ENCODE peak calls at places on chromosomes 7 and 10, in eight cellular contexts. Y is heart right ventricle, S is heart left ventricle, E is astrocyte of the spinal cord, M is tibial nerve, J is breast epithelium, D is fibroblast of lung, G is cardiac muscle cell. C is an unnamed sample.

GRCh38 chr10:74113546-74113945 is 37.1 kb downstream of the AP3M1 start:
- DNase-seq in G (no peak), M (no peak), J (no peak), S (no peak), E (no peak), Y (no peak), D (no peak), C (peak)

GRCh38 chr7:138449580-138449979 is 10.5 kb upstream of the TRIM24 start:
- DNase-seq in G (no peak), D (no peak), M (no peak), S (no peak), E (no peak), Y (no peak), J (no peak), C (no peak)

GRCh38 chr7:132941433-132941832 is 140.5 kb downstream of the CHCHD3 start:
- DNase-seq in D (no peak), M (no peak), E (no peak), G (no peak), S (no peak), J (no peak), Y (no peak), C (no peak)

GRCh38 chr10:70927221-70927943 is 39.0 kb upstream of the PCBD1 start:
- DNase-seq in D (no peak), S (no peak), Y (no peak), E (no peak), J (no peak), M (no peak), G (no peak), C (peak)

GRCh38 chr7:15305002-15305600 is 256.7 kb downstream of the AGMO start:
- DNase-seq in E (peak), G (peak), S (peak), M (peak), D (peak), Y (peak), J (no peak), C (peak)

GRCh38 chr7:35617076-35617475 is 77.9 kb downstream of the HERPUD2 start:
- DNase-seq in E (peak), G (peak), Y (no peak), J (no peak), D (peak), M (no peak), S (no peak), C (peak)

GRCh38 chr7:21542891-21543527 is at the start of gene DNAH11:
- DNase-seq in G (peak), E (peak), Y (peak), D (peak), J (no peak), M (no peak), S (peak), C (no peak)

GRCh38 chr10:58023341-58024073 is 244.2 kb downstream of the IPMK start:
- DNase-seq in G (no peak), E (peak), J (no peak), S (no peak), M (no peak), Y (no peak), D (peak), C (peak)

GRCh38 chr10:57849726-57850357 is 417.9 kb downstream of the IPMK start:
- DNase-seq in J (no peak), S (no peak), M (no peak), E (peak), G (no peak), Y (no peak), D (peak), C (peak)

GRCh38 chr10:26479766-26480492 is 41.8 kb downstream of the APBB1IP start:
- DNase-seq in S (no peak), Y (no peak), E (no peak), G (no peak), J (no peak), M (no peak), D (no peak), C (no peak)

GRCh38 chr7:57308631-57309408 is 141.2 kb upstream of the ZNF716 start:
- DNase-seq in M (no peak), S (no peak), G (no peak), J (no peak), Y (peak), D (no peak), E (no peak), C (no peak)

GRCh38 chr7:105822806-105823205 is 53.6 kb downstream of the ATXN7L1 start:
- DNase-seq in Y (no peak), G (no peak), J (no peak), S (no peak), M (no peak), D (no peak), E (no peak), C (peak)

GRCh38 chr10:69318087-69318996 is 40.0 kb downstream of the HK1 start:
- DNase-seq in S (peak), D (peak), J (peak), M (peak), Y (peak), G (peak), E (peak), C (peak)

GRCh38 chr7:85890244-85890811 is 703.5 kb upstream of the SEMA3D start:
- DNase-seq in E (peak), G (peak), Y (no peak), J (no peak), D (peak), S (no peak), M (no peak), C (peak)
- TF ChIP-seq CTCF in E (peak), G (peak), Y (peak), J (no peak), D (peak), S (peak), M (peak), C (peak)

DNA sequence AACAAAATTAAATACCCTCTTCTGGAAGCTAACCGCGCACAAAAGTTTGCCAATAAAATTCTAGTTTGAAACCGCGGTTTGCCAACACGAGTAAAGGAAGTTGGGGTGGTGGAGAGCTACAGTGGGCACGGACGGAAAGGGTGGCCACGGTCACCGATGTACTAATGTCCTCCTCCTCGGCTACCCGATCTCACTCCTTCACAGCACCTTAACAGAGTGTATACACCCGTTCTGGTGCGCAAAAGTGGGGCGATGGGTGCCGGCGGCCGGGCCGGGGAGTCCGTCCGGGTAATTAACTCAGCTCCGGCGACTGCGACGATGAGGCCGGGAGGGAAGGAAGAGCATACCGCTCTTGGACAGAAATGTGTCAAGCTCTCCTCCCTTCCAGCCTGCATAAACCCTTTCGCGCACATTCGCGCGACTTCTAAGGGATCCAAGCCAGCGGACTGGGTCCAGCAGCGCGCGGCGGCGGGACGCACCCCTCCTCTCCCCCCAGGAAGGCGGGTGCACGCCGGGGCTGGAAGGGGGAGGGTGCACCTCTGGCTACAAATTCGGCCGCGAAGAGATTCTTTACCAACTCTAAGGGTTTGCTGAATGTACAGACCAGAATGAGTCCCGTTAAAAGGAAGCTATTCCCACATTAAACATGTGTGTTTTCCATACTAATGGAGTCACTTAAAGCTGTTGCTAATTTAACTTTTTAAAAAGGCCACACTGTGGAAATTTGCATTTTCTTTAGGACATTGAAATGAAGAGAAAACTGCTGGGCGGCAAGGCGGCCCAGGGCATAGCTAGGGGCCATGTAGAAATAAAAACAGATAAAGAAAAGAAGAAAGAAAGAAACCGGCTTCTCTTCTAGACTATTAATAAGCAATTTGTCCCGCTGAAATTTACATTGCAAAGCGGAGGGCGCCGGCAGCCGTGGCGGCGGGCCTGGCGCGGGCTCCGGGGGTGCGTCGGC is 6.6 kb upstream of the EBF3 start:
- DNase-seq in S (no peak), Y (no peak), D (no peak), G (peak), J (no peak), E (no peak), M (no peak), C (peak)
- H3K4me3 ChIP-seq in S (peak), Y (peak), D (no peak), G (peak), J (peak), E (no peak), M (peak), C (peak)

DNA sequence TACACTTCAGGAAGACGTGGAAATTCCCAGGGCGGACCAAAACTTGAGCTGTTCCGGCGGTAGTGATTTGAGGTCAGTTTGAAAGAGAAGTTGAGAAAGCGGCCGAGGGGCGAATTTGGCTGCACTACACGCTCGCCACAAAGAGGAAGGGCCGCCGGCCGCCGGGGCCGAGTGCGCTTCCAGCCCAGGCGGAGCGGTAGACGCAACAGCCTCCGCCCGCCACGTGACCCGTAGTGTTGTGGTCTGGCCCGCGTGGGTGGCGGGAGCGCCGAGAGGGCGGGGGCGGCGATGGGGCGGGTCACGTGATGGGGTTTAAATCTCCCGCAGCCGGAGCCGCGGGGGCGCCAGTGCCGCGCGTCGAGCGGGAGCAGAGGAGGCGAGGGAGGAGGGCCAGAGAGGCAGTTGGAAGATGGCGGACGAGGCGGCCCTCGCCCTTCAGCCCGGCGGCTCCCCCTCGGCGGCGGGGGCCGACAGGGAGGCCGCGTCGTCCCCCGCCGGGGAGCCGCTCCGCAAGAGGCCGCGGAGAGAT is at the start of gene SIRT1:
- DNase-seq in J (peak), S (peak), G (peak), Y (peak), D (peak), E (peak), M (peak), C (peak)
- TF ChIP-seq CTCF in J (peak), S (no peak), G (peak), Y (no peak), D (no peak), E (no peak), M (no peak), C (no peak)

GRCh38 chr7:142807855-142808460 is 37.2 kb downstream of the PRSS2 start:
- DNase-seq in Y (no peak), M (no peak), D (no peak), E (peak), G (no peak), J (no peak), S (no peak), C (peak)

GRCh38 chr7:142805350-142806020 is 34.7 kb downstream of the PRSS2 start:
- DNase-seq in J (no peak), G (no peak), Y (no peak), D (no peak), S (no peak), M (no peak), E (no peak), C (no peak)

GRCh38 chr7:142804715-142805114 is 33.9 kb downstream of the PRSS2 start:
- DNase-seq in E (no peak), J (no peak), D (no peak), S (no peak), Y (no peak), M (no peak), G (no peak), C (no peak)

GRCh38 chr7:142806957-142807356 is 36.2 kb downstream of the PRSS2 start:
- DNase-seq in M (no peak), S (no peak), Y (no peak), D (no peak), J (no peak), E (no peak), G (no peak), C (no peak)

DNA sequence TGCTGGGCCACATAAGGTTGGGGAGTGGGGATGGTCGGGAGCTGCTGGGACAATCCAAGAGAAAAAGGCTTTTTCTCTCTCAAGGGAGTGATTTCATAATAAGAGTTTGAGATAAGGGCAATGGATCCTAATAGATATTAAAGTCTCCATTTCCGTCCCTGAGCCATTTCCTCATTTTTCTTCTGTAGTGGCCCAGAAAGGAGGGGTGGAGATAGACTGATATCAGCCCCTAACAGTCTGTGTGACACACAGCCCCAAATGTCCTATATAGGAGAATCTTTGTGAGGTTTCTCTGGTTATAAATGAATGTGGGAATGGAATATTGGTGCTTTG is 35.2 kb downstream of the PRSS2 start:
- DNase-seq in S (no peak), Y (no peak), J (no peak), M (no peak), D (no peak), E (no peak), G (no peak), C (no peak)
- H3K4me3 ChIP-seq in S (no peak), Y (no peak), J (no peak), M (no peak), D (no peak), E (no peak), G (no peak), C (no peak)

DNA sequence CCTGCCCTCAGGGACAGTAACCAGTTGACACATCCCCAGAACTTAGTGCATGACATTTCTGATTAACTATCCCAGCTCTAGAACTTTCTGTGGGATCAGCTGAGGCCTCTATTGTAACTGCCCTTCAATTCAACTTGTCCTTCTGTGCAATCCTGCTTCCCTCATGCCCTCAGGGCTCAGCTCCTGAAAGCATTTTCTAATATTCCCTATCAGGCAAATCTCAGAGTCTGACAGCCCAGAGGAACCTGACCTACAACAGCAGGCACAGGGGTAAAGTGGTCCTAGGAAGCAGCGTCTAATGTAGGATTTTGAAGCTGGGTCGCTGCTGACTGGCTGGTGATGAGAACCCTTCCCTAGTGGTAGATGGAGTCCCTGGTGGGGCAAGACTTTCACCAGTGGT is 13.6 kb upstream of the STN1 start:
- DNase-seq in G (no peak), M (no peak), S (no peak), J (no peak), Y (no peak), E (no peak), D (no peak), C (no peak)
- TF ChIP-seq CTCF in G (no peak), M (no peak), S (no peak), J (no peak), Y (no peak), E (no peak), D (no peak), C (no peak)

GRCh38 chr7:144026203-144026883 is 22.4 kb upstream of the OR2A5 start:
- DNase-seq in J (no peak), E (no peak), G (no peak), Y (no peak), S (no peak), M (no peak), D (no peak), C (no peak)

GRCh38 chr7:144022169-144022568 is 22.0 kb downstream of the OR6B1 start:
- DNase-seq in G (no peak), E (no peak), M (no peak), Y (no peak), D (no peak), J (no peak), S (no peak), C (no peak)

GRCh38 chr7:144020340-144020739 is 20.2 kb downstream of the OR6B1 start:
- DNase-seq in J (no peak), D (no peak), Y (no peak), E (no peak), G (no peak), S (no peak), M (no peak), C (no peak)

GRCh38 chr7:144024213-144024612 is 24.1 kb downstream of the OR6B1 start:
- DNase-seq in Y (no peak), S (no peak), D (no peak), G (no peak), M (no peak), J (no peak), E (no peak), C (no peak)

GRCh38 chr7:144023171-144023827 is 23.2 kb downstream of the OR6B1 start:
- DNase-seq in E (no peak), S (no peak), D (no peak), J (no peak), Y (no peak), G (no peak), M (no peak), C (no peak)
- H3K4me3 ChIP-seq in E (no peak), S (no peak), D (no peak), J (no peak), Y (no peak), G (no peak), M (no peak), C (no peak)